ENCODE peak calls at places on chromosome 17, in ten cellular contexts. G, L, I, D, T, P, F, Q, U and W are unnamed samples.

GRCh38 chr17:11719203-11719602 is 120.9 kb downstream of the DNAH9 start:
- DNase-seq in D (no peak), P (no peak), T (no peak), U (no peak), Q (no peak), I (no peak), L (no peak), G (no peak), F (no peak), W (no peak)

GRCh38 chr17:50783905-50784304 is 16.6 kb upstream of the ANKRD40CL start:
- DNase-seq in L (no peak), P (no peak), G (no peak), T (no peak), D (no peak), U (no peak), I (no peak), F (no peak), Q (no peak), W (no peak)

GRCh38 chr17:72342582-72343527 is 222.0 kb downstream of the SOX9 start:
- DNase-seq in G (no peak), P (no peak), D (no peak), Q (no peak), I (peak; percentile 89), U (peak; percentile 27), L (peak; percentile 42), T (no peak), F (no peak), W (no peak)

GRCh38 chr17:15910791-15911190 is 34.1 kb upstream of the ADORA2B start:
- DNase-seq in P (no peak), I (no peak), U (no peak), Q (no peak), D (no peak), G (no peak), L (no peak), F (no peak), T (no peak), W (no peak)

GRCh38 chr17:44387773-44388172 is 1.7 kb downstream of the ITGA2B start:
- DNase-seq in D (no peak), U (no peak), F (no peak), P (no peak), Q (no peak), T (no peak), G (no peak), I (no peak), L (no peak), W (no peak)

GRCh38 chr17:81870155-81870977 is 771 bp downstream of the ARHGDIA start:
- DNase-seq in F (no peak), U (no peak), L (peak; percentile 45), D (no peak), T (no peak), P (peak; percentile 37), G (peak; percentile 52), I (no peak), Q (no peak), W (peak; percentile 58)

GRCh38 chr17:7929158-7930029 is at the start of gene KCNAB3:
- DNase-seq in G (peak; percentile 53), Q (peak; percentile 32), I (no peak), U (peak; percentile 19), P (no peak), L (peak; percentile 45), T (no peak), F (peak; percentile 23), D (peak; percentile 76), W (no peak)

GRCh38 chr17:80187493-80187892 is 17.7 kb downstream of the CARD14 start:
- DNase-seq in I (no peak), L (peak; percentile 72), U (no peak), G (peak; percentile 67), P (no peak), D (no peak), F (no peak), Q (peak; percentile 24), T (no peak), W (no peak)

GRCh38 chr17:10757067-10757466 is 27.2 kb upstream of the TMEM220 start:
- DNase-seq in F (no peak), P (no peak), I (no peak), Q (no peak), G (no peak), U (no peak), T (no peak), D (no peak), L (no peak), W (no peak)

GRCh38 chr17:29257756-29258155 is 11.1 kb downstream of the CRYBA1 start:
- DNase-seq in G (peak; percentile 66), Q (no peak), U (no peak), F (no peak), P (no peak), D (no peak), I (no peak), L (no peak), T (no peak), W (no peak)

GRCh38 chr17:2916362-2916928 is 120.2 kb downstream of the RAP1GAP2 start:
- DNase-seq in U (no peak), I (no peak), P (no peak), Q (no peak), F (no peak), D (no peak), G (no peak), L (no peak), T (no peak), W (no peak)

GRCh38 chr17:35089846-35090193 is 26.3 kb upstream of the RFFL start:
- DNase-seq in I (peak; percentile 74), T (no peak), F (no peak), U (no peak), Q (no peak), L (no peak), D (no peak), P (no peak), G (no peak), W (peak; percentile 74)

GRCh38 chr17:5092139-5093010 is 14.1 kb downstream of the ZFP3 start:
- DNase-seq in U (no peak), F (no peak), D (no peak), Q (no peak), G (no peak), P (no peak), L (no peak), I (no peak), T (no peak), W (no peak)

GRCh38 chr17:78342438-78343098 is 17.3 kb downstream of the SOCS3 start:
- DNase-seq in F (no peak), P (no peak), L (peak; percentile 56), T (no peak), U (peak; percentile 4), I (peak; percentile 65), Q (no peak), D (no peak), G (peak; percentile 95), W (no peak)

GRCh38 chr17:82633343-82633742 is 14.9 kb downstream of the WDR45B start:
- DNase-seq in I (no peak), T (no peak), F (no peak), U (no peak), P (no peak), G (no peak), D (no peak), Q (no peak), L (no peak), W (no peak)

GRCh38 chr17:67605259-67605912 is 112.3 kb upstream of the NOL11 start:
- DNase-seq in Q (no peak), G (peak; percentile 42), D (no peak), F (no peak), I (no peak), P (no peak), U (no peak), T (no peak), L (peak; percentile 73), W (no peak)

GRCh38 chr17:13837417-13837816 is 231.9 kb upstream of the COX10 start:
- DNase-seq in D (no peak), Q (no peak), G (no peak), I (no peak), P (no peak), T (no peak), U (no peak), F (no peak), L (no peak), W (no peak)

GRCh38 chr17:80668375-80669149 is 123.9 kb downstream of the RPTOR start:
- DNase-seq in I (no peak), U (no peak), G (no peak), T (no peak), Q (no peak), D (no peak), F (no peak), L (no peak), P (no peak), W (no peak)

GRCh38 chr17:39486242-39486641 is 25.0 kb downstream of the CDK12 start:
- DNase-seq in L (no peak), Q (peak; percentile 75), T (no peak), D (no peak), P (no peak), U (no peak), F (no peak), G (peak; percentile 93), I (no peak), W (no peak)

GRCh38 chr17:67992541-67993152 is 3.6 kb downstream of the C17orf58 start:
- DNase-seq in I (peak; percentile 37), F (no peak), D (no peak), G (peak; percentile 4), T (no peak), P (no peak), U (no peak), Q (no peak), L (no peak), W (peak; percentile 48)

GRCh38 chr17:67491009-67491677 is 114.1 kb downstream of the PITPNC1 start:
- DNase-seq in D (no peak), G (peak; percentile 98), F (peak; percentile 50), Q (peak; percentile 99), L (peak; percentile 89), T (peak; percentile 75), P (no peak), I (peak; percentile 64), U (peak; percentile 52), W (peak; percentile 24)

GRCh38 chr17:26809033-26809432 is 484.9 kb upstream of the WSB1 start:
- DNase-seq in T (peak; percentile 5), P (no peak), U (no peak), Q (no peak), F (no peak), G (peak; percentile 24), L (no peak), D (no peak), I (no peak), W (peak; percentile 38)

GRCh38 chr17:33291248-33292183 is 1.6 kb downstream of the ASIC2 start:
- DNase-seq in L (peak; percentile 11), G (no peak), F (peak; percentile 10), P (no peak), D (no peak), T (no peak), Q (no peak), U (no peak), I (no peak), W (no peak)

GRCh38 chr17:77631307-77631706 is 327.2 kb upstream of the TNRC6C start:
- DNase-seq in P (no peak), U (no peak), L (no peak), Q (no peak), T (no peak), F (no peak), G (no peak), D (no peak), I (no peak), W (no peak)

GRCh38 chr17:27762527-27763305 is 37.6 kb downstream of the NOS2 start:
- DNase-seq in D (no peak), L (no peak), P (no peak), F (no peak), G (peak; percentile 51), Q (no peak), T (no peak), U (no peak), I (no peak), W (peak; percentile 44)

GRCh38 chr17:4406386-4406785 is 27.4 kb upstream of the SPNS3 start:
- DNase-seq in T (no peak), I (no peak), F (no peak), G (no peak), D (no peak), U (no peak), L (no peak), P (no peak), Q (no peak), W (no peak)

GRCh38 chr17:19538095-19539039 is 4.7 kb downstream of the SLC47A1 start:
- DNase-seq in D (no peak), F (no peak), P (no peak), Q (no peak), U (peak; percentile 11), G (no peak), I (no peak), L (no peak), T (no peak), W (no peak)

GRCh38 chr17:29115435-29115834 is 64.8 kb downstream of the MYO18A start:
- DNase-seq in Q (no peak), F (no peak), I (no peak), L (no peak), P (no peak), T (no peak), G (no peak), U (no peak), D (no peak), W (no peak)